ENCODE peak calls at places on chromosome 17, in six cellular contexts. B is stimulated activated effector memory CD8-positive, alpha-beta T cell treated with anti-CD3 and anti-CD28 coated beads, Interleukin-12 subunit alpha, Interleukin-12 subunit beta, amount 100 ng/mL, for 72 hours; I is WTC11; Q is T-helper 1 cell; H is AG08396; R is activated CD4-positive, alpha-beta T cell treated with anti-CD3 and anti-CD28 coated beads, Interleukin-2, amount 50 U/mL, for 48 hours. A is an unnamed sample.

GRCh38 chr17:18227635-18228034 is 2.2 kb downstream of the LLGL1 start:
- DNase-seq in B (no peak), I (no peak), Q (no peak), H (no peak), R (no peak), A (peak)

GRCh38 chr17:40251576-40251975 is 32.5 kb downstream of the WIPF2 start:
- DNase-seq in B (no peak), I (no peak), Q (no peak), H (peak), R (no peak), A (no peak)

GRCh38 chr17:44308320-44308818 is at the start of gene RUNDC3A:
- DNase-seq in B (peak), I (peak), Q (peak), H (peak), R (peak), A (peak)

GRCh38 chr17:64262422-64263260 is at the start of gene TEX2:
- DNase-seq in B (peak), I (peak), Q (peak), H (peak), R (peak), A (peak)

GRCh38 chr17:57876023-57876865 is 26.4 kb upstream of the MRPS23 start:
- DNase-seq in B (no peak), I (no peak), Q (no peak), H (no peak), R (no peak), A (no peak)

GRCh38 chr17:45850011-45850410 is 5.3 kb downstream of the SPPL2C start:
- DNase-seq in B (no peak), I (no peak), Q (no peak), H (no peak), R (no peak), A (no peak)

GRCh38 chr17:6425407-6425806 is 9.5 kb downstream of the AIPL1 start:
- DNase-seq in B (no peak), I (no peak), Q (no peak), H (no peak), R (no peak), A (peak)

GRCh38 chr17:80908206-80908605 is 83.4 kb upstream of the CHMP6 start:
- DNase-seq in B (no peak), I (no peak), Q (no peak), H (no peak), R (no peak), A (no peak)

GRCh38 chr17:49003557-49004511 is 6.6 kb downstream of the IGF2BP1 start:
- DNase-seq in B (no peak), I (peak), Q (no peak), H (no peak), R (no peak), A (no peak)

GRCh38 chr17:66829883-66830282 is 5.0 kb upstream of the CACNG5 start:
- DNase-seq in B (no peak), I (peak), Q (no peak), H (no peak), R (no peak), A (no peak)

GRCh38 chr17:14940112-14940945 is 324.8 kb downstream of the PMP22 start:
- DNase-seq in B (no peak), I (no peak), Q (no peak), H (no peak), R (no peak), A (no peak)

A was measured in posterior cingulate gyrus.